ENCODE peak calls at places on chromosomes 12 and 14, in seven cellular contexts. C is epithelial cell of prostate, K is colonic mucosa, R is neuronal stem cell, S is GOT3, L is heart left ventricle, Z is hepatocyte. U is an unnamed sample.

GRCh38 chr14:60968099-60968498 is 12.8 kb downstream of the TRMT5 start:
- DNase-seq in C (no peak), K (no peak), R (no peak), S (no peak), L (no peak), Z (no peak), U (no peak)

GRCh38 chr12:49335118-49335954 is 1.7 kb downstream of the C1QL4 start:
- DNase-seq in C (no peak), K (no peak), R (no peak), S (no peak), L (no peak), Z (no peak), U (no peak)

GRCh38 chr12:27199638-27200300 is 44.3 kb upstream of the STK38L start:
- DNase-seq in C (no peak), K (no peak), R (no peak), S (no peak), L (no peak), Z (no peak), U (peak)

GRCh38 chr14:68473050-68473449 is 319.8 kb downstream of the ZFP36L1 start:
- DNase-seq in C (no peak), K (no peak), R (no peak), S (no peak), L (no peak), Z (no peak), U (no peak)

GRCh38 chr12:110102255-110102654 is 21.9 kb upstream of the IFT81 start:
- DNase-seq in C (no peak), K (peak), R (no peak), S (no peak), L (peak), Z (peak), U (no peak)

GRCh38 chr12:6635856-6636521 is at the start of gene LPAR5:
- DNase-seq in C (peak), K (peak), R (no peak), S (no peak), L (peak), Z (peak), U (peak)

GRCh38 chr12:110931315-110931728 is 10.9 kb upstream of the MYL2 start:
- DNase-seq in C (no peak), K (no peak), R (no peak), S (no peak), L (peak), Z (no peak), U (peak)

GRCh38 chr14:20631023-20631820 is 10.3 kb downstream of the OR6S1 start:
- DNase-seq in C (no peak), K (peak), R (no peak), S (no peak), L (no peak), Z (peak), U (peak)

GRCh38 chr14:39265741-39266588 is 32.2 kb downstream of the MIA2 start:
- DNase-seq in C (no peak), K (no peak), R (no peak), S (no peak), L (peak), Z (no peak), U (no peak)

GRCh38 chr12:112716099-112717093 is 75.2 kb upstream of the RPH3A start:
- DNase-seq in C (no peak), K (no peak), R (no peak), S (no peak), L (no peak), Z (no peak), U (no peak)

GRCh38 chr12:86226481-86226880 is 29.7 kb downstream of the MGAT4C start:
- DNase-seq in C (no peak), K (no peak), R (no peak), S (no peak), L (no peak), Z (no peak), U (no peak)

GRCh38 chr12:60231301-60231700 is 635.5 kb downstream of the SLC16A7 start:
- DNase-seq in C (no peak), K (no peak), R (no peak), S (no peak), L (no peak), Z (no peak), U (no peak)

GRCh38 chr12:977163-977562 is 13.9 kb upstream of the ERC1 start:
- DNase-seq in C (no peak), K (no peak), R (no peak), S (no peak), L (no peak), Z (no peak), U (no peak)

GRCh38 chr12:120833849-120834248 is 70.3 kb downstream of the SPPL3 start:
- DNase-seq in C (no peak), K (no peak), R (no peak), S (no peak), L (no peak), Z (no peak), U (no peak)

GRCh38 chr12:124413915-124414314 is 119.0 kb downstream of the RFLNA start:
- DNase-seq in C (no peak), K (no peak), R (no peak), S (no peak), L (no peak), Z (no peak), U (peak)

GRCh38 chr12:100612557-100612956 is 39.1 kb downstream of the GAS2L3 start:
- DNase-seq in C (no peak), K (peak), R (no peak), S (no peak), L (no peak), Z (no peak), U (no peak)

GRCh38 chr12:18706798-18707197 is 31.0 kb downstream of the PLCZ1 start:
- DNase-seq in C (no peak), K (no peak), R (no peak), S (no peak), L (no peak), Z (no peak), U (no peak)

GRCh38 chr14:103727313-103728000 is 11.8 kb downstream of the ZFYVE21 start:
- DNase-seq in C (no peak), K (peak), R (no peak), S (no peak), L (no peak), Z (no peak), U (peak)

GRCh38 chr14:45786266-45786665 is 533.3 kb upstream of the MIS18BP1 start:
- DNase-seq in C (no peak), K (no peak), R (no peak), S (no peak), L (no peak), Z (no peak), U (no peak)

GRCh38 chr14:93743270-93744060 is 44.8 kb downstream of the PRIMA1 start:
- DNase-seq in C (no peak), K (no peak), R (no peak), S (no peak), L (no peak), Z (no peak), U (no peak)

GRCh38 chr14:104665663-104666522 is 23.5 kb upstream of the INF2 start:
- DNase-seq in C (no peak), K (peak), R (peak), S (no peak), L (no peak), Z (peak), U (peak)

GRCh38 chr14:103158688-103159087 is 35.4 kb downstream of the TNFAIP2 start:
- DNase-seq in C (no peak), K (no peak), R (no peak), S (no peak), L (no peak), Z (no peak), U (no peak)

GRCh38 chr12:119835068-119835467 is 42.1 kb downstream of the CIT start:
- DNase-seq in C (no peak), K (no peak), R (no peak), S (no peak), L (no peak), Z (peak), U (no peak)